ENCODE peak calls at places on chromosome 12, in five cellular contexts. O is left ventricle myocardium inferior, M is AG04450, B is PC-3, R is omental fat pad. D is an unnamed sample.

GRCh38 chr12:67827820-67828383 is 161.3 kb upstream of the IFNG-AS1 start:
- DNase-seq in O (no peak), B (peak), R (no peak), M (peak), D (no peak)

GRCh38 chr12:32569256-32569655 is 109.8 kb upstream of the DNM1L start:
- DNase-seq in B (no peak), O (no peak), R (no peak), M (no peak), D (no peak)

GRCh38 chr12:49637401-49637800 is 14.0 kb downstream of the PRPF40B start:
- DNase-seq in O (no peak), R (no peak), B (no peak), M (no peak), D (no peak)

GRCh38 chr12:66409195-66409871 is 107.0 kb downstream of the HELB start:
- DNase-seq in O (no peak), R (no peak), B (peak), M (peak), D (no peak)

GRCh38 chr12:15334225-15334624 is 11.9 kb downstream of the PTPRO start:
- DNase-seq in R (no peak), O (no peak), M (no peak), B (no peak), D (no peak)

GRCh38 chr12:66269757-66270383 is 32.4 kb upstream of the HELB start:
- DNase-seq in B (peak), M (peak), R (no peak), O (no peak), D (no peak)

GRCh38 chr12:111368291-111368683 is 608 bp downstream of the PHETA1 start:
- DNase-seq in M (no peak), O (peak), B (no peak), R (no peak), D (no peak)

GRCh38 chr12:57343703-57344378 is 87.0 kb downstream of the R3HDM2 start:
- DNase-seq in B (no peak), R (no peak), M (no peak), O (no peak), D (no peak)

GRCh38 chr12:98763656-98764055 is 118.6 kb downstream of the APAF1 start:
- DNase-seq in M (no peak), O (no peak), B (no peak), R (no peak), D (no peak)

GRCh38 chr12:50326636-50327284 is 43.4 kb upstream of the LIMA1 start:
- DNase-seq in R (no peak), O (no peak), M (peak), B (peak), D (no peak)

GRCh38 chr12:15050664-15051063 is 77.8 kb downstream of the PDE6H start:
- DNase-seq in B (no peak), R (no peak), O (no peak), M (no peak), D (no peak)

GRCh38 chr12:109539508-109539907 is 33.8 kb downstream of the MMAB start:
- DNase-seq in O (no peak), R (no peak), B (peak), M (no peak), D (no peak)

GRCh38 chr12:5927732-5928516 is 17.1 kb downstream of the ANO2 start:
- DNase-seq in B (no peak), M (no peak), R (no peak), O (no peak), D (no peak)

GRCh38 chr12:104232609-104233280 is 17.2 kb downstream of the TXNRD1 start:
- DNase-seq in O (no peak), R (no peak), M (no peak), B (no peak), D (no peak)

GRCh38 chr12:38905480-38906351 is at the start of gene CPNE8:
- DNase-seq in O (peak), R (peak), M (no peak), B (peak), D (peak)

GRCh38 chr12:25130741-25131188 is 64.2 kb downstream of the DNAI7 start:
- DNase-seq in R (no peak), M (peak), O (no peak), B (peak), D (no peak)

GRCh38 chr12:72974954-72975555 is 702.9 kb downstream of the TRHDE start:
- DNase-seq in B (no peak), O (no peak), R (no peak), M (no peak), D (no peak)

GRCh38 chr12:12896261-12896660 is 4.9 kb downstream of the GPRC5A start:
- DNase-seq in O (no peak), M (no peak), B (peak), R (no peak), D (no peak)

GRCh38 chr12:130468186-130468585 is 130.5 kb downstream of the PIWIL1 start:
- DNase-seq in R (no peak), B (no peak), O (no peak), M (no peak), D (no peak)

GRCh38 chr12:65152586-65152985 is 16.8 kb upstream of the LEMD3 start:
- DNase-seq in O (no peak), R (no peak), B (no peak), M (no peak), D (no peak)

GRCh38 chr12:2286461-2287131 is 233.8 kb downstream of the CACNA1C start:
- DNase-seq in M (no peak), O (no peak), R (no peak), B (no peak), D (no peak)

GRCh38 chr12:51419473-51420228 is 5.0 kb upstream of the SLC4A8 start:
- DNase-seq in R (no peak), B (peak), O (no peak), M (no peak), D (no peak)

GRCh38 chr12:47360771-47361388 is 281.1 kb upstream of the AMIGO2 start:
- DNase-seq in O (no peak), B (no peak), R (no peak), M (no peak), D (no peak)

GRCh38 chr12:65362231-65362630 is 83.7 kb downstream of the MSRB3 start:
- DNase-seq in B (no peak), R (no peak), M (no peak), O (no peak), D (no peak)

GRCh38 chr12:68175566-68176033 is 16.1 kb upstream of the IFNG start:
- DNase-seq in M (no peak), R (no peak), O (no peak), B (no peak), D (no peak)

GRCh38 chr12:123643911-123644310 is 10.3 kb downstream of the GTF2H3 start:
- DNase-seq in B (no peak), M (no peak), O (no peak), R (no peak), D (no peak)

GRCh38 chr12:96399081-96399918 is 939 bp downstream of the CDK17 start:
- DNase-seq in R (peak), M (no peak), O (peak), B (peak), D (peak)

GRCh38 chr12:120115692-120116442 is 686 bp downstream of the RAB35 start:
- DNase-seq in B (peak), R (no peak), M (no peak), O (peak), D (no peak)

GRCh38 chr12:42981379-42981778 is 391.8 kb upstream of the PRICKLE1 start:
- DNase-seq in B (peak), O (no peak), R (no peak), M (no peak), D (no peak)

GRCh38 chr12:3266638-3267037 is 189.5 kb downstream of the TSPAN9 start:
- DNase-seq in M (no peak), O (no peak), R (no peak), B (no peak), D (no peak)

GRCh38 chr12:30725739-30726138 is 29.0 kb downstream of the CAPRIN2 start:
- DNase-seq in B (peak), R (no peak), O (no peak), M (peak), D (no peak)

GRCh38 chr12:88237954-88238353 is 95.8 kb downstream of the TMTC3 start:
- DNase-seq in O (no peak), B (peak), R (no peak), M (no peak), D (no peak)

GRCh38 chr12:45336762-45337596 is 121.1 kb downstream of the ANO6 start:
- DNase-seq in M (peak), O (no peak), R (no peak), B (peak), D (no peak)

GRCh38 chr12:125128380-125128779 is 63.1 kb downstream of the AACS start:
- DNase-seq in B (no peak), M (no peak), O (no peak), R (no peak), D (no peak)

GRCh38 chr12:101040936-101041335 is 169.1 kb downstream of the SLC5A8 start:
- DNase-seq in B (peak), M (no peak), O (no peak), R (no peak), D (no peak)

GRCh38 chr12:126483145-126484068 is 1418.2 kb downstream of the AACS start:
- DNase-seq in R (no peak), O (no peak), B (peak), M (no peak), D (no peak)

DNA sequence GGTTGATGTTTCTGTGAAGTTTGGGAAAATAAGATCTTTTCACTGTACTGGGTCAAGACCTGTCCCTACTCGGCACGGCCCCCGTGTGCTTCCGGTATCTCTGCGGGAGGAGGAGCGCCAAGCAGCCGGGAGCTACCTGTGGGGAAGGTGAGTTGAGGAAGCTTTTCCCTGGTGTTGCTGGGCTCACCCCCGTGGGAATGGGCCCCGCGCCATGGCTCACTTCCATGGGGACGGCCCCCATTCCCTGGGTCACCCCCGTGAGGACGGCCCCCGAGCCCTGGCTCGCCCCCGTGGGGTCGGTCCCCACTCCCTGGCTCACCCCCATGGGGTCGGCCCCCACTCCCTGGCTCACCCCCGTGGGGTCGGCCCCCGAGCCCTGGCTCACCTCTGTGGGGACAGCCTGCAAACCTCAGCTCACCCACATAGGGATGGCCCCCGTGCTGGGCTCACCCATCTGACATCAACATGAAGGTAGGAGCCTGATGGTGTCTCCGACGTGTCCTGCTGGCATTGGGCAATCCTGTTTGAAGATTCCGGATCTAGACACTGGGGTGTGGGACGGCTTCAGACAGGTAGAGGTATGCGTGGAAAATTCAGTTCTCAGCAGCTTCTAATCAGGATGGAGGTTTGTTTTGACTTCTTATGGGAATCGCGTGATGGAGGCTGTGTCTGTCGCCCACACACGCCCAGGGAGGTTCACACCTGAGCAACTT is 9.1 kb downstream of the LRCOL1 start:
- DNase-seq in B (no peak), M (no peak), O (no peak), R (no peak), D (no peak)
- TF ChIP-seq CTCF in B (no peak), M (no peak), O (no peak), R (no peak), D (no peak)

DNA sequence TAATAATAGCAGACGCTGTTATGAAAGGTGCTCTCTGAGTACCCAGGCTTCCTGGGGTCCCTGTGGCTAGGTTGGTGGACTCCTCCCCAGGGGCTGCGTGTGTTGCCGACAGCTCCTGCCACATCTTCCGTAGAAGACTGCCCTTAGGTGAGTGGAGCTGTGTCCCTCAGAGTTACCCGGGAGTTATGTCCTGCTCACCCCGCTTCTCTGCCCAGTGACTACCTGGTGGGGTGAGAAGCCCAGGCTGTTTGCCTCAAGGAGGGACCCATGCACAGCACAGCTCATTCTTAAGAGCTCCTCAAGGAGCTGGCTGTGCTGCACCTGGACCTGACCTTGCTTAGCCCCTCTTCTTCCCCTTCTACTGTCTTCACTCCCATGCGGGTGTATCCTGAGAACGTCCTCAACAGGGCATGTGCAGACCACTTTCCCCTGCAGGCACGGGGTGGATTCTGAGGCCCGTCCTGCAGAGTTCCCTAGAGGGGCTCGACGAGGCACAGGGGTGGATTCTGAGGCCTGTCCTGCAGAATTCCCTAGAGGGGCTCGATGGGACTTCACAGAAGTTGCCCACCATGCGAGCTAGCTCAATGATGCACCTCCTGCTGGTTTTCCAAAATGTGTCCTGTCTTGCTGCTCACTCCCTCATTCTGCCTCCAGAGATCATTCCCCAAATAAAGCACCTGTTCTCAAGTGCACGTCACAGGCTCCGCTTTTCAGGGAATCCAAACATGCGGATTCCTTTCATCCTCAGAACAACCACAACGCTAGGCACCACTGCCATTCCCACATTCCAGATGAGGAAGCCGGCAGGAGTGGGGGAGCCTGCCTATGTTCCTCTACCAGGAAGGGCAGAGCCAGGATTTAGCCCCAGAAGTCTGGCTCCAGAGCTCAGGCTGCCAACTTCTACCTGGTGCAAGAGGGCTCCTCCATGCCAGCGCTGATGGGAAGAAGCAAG is 231.9 kb downstream of the GLT1D1 start:
- DNase-seq in O (no peak), M (no peak), R (no peak), B (no peak), D (peak)
- TF ChIP-seq CTCF in O (no peak), M (no peak), R (no peak), B (no peak), D (no peak)

GRCh38 chr12:116504438-116504837 is 54.7 kb upstream of the MAP1LC3B2 start:
- DNase-seq in B (no peak), O (no peak), R (no peak), M (no peak), D (no peak)
- TF ChIP-seq CTCF in B (no peak), O (no peak), R (no peak), M (no peak), D (no peak)

GRCh38 chr12:7042847-7043246 is 17.7 kb upstream of the C1S start:
- DNase-seq in B (peak), R (no peak), O (no peak), M (no peak), D (no peak)
- TF ChIP-seq CTCF in B (peak), R (no peak), O (peak), M (peak), D (peak)

GRCh38 chr12:105280966-105281693 is 45.2 kb upstream of the APPL2 start:
- DNase-seq in O (no peak), B (peak), R (no peak), M (no peak), D (no peak)

GRCh38 chr12:105275997-105276760 is 40.2 kb upstream of the APPL2 start:
- DNase-seq in M (no peak), B (peak), R (no peak), O (no peak), D (no peak)

GRCh38 chr12:105279460-105280056 is 43.6 kb upstream of the APPL2 start:
- DNase-seq in O (no peak), B (no peak), R (no peak), M (no peak), D (no peak)

GRCh38 chr12:105281694-105282049 is 45.7 kb upstream of the APPL2 start:
- DNase-seq in O (no peak), R (no peak), B (peak), M (no peak), D (no peak)

GRCh38 chr12:105278043-105278697 is 42.2 kb upstream of the APPL2 start:
- DNase-seq in B (peak), R (no peak), O (no peak), M (no peak), D (no peak)
- TF ChIP-seq CTCF in B (peak), R (no peak), O (no peak), M (peak), D (peak)

DNA sequence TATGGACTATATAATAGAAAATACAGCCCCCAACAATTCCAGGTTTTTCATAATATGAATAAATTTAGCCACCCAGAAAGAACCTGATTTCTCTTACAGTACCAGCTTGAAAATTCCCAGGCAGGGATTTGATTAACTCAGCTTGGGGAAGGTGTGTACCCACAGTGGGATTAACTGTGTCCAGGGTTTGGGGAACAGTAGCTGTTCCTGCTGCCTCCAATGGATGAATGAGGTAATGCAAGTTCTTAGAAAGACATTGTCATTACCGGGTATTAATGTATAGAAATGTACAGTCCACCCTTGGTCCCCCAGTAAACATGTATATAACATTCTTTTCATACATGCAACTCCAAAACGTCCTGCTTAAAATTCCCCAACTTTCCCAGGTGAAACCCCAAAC is 115.6 kb downstream of the LRIG3 start:
- DNase-seq in O (no peak), B (peak), R (no peak), M (no peak), D (no peak)
- TF ChIP-seq CTCF in O (peak), B (peak), R (no peak), M (peak), D (peak)

DNA sequence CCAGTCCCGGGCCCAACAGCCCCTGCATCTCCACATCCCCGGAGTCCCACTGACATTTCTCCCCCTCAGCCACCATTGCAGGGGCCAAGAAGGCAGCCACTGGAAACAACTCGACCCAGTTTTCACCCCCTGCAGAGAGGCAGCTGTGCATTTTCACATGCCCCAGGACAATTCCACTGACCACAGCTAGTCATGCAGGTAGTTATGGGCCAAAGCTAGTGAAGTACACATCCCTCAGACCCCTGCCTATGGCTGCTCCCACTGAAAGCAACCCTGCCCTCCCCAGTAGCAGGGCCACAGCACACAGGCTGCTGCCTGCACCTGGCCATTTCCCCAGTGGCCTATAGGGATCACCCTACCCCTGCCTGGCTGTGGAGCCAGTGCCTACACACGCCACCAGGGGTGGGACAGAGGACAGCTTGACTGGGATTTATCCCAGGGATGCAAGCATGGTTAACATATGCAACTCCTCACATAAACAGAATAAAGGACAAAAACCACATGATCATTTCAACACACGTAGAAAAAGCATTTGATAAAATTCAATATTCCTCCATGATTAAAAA is 154.0 kb downstream of the NDUFA12 start:
- DNase-seq in B (no peak), R (no peak), M (no peak), O (no peak), D (no peak)
- TF ChIP-seq CTCF in B (no peak), R (no peak), M (no peak), O (no peak), D (no peak)

GRCh38 chr12:118714500-118714899 is 266.8 kb upstream of the SRRM4 start:
- DNase-seq in O (no peak), R (no peak), B (no peak), M (no peak), D (no peak)

GRCh38 chr12:118711185-118711584 is 270.2 kb upstream of the SRRM4 start:
- DNase-seq in O (no peak), R (no peak), B (no peak), M (no peak), D (no peak)

GRCh38 chr12:118715647-118716046 is 265.7 kb upstream of the SRRM4 start:
- DNase-seq in R (no peak), M (no peak), B (no peak), O (no peak), D (no peak)

DNA sequence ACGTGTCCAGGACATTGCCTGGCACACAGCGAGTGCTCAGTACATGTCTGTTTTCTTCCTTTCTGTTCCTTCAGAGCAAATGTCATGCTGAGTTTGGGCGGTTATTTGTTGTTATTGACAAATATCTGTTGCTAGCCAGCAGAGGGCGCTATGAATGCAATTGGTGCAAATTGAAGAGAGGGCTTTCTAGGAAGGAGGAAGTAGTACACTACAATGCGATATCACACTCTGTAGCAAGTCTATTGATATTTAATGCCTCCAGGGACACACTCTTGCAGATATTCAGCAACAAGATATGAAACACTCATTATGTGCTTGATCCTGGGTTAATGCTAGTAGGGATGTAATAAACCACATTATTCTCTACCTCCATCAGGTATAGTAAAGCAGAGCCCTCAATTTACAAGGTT is 267.3 kb upstream of the SRRM4 start:
- DNase-seq in O (no peak), R (no peak), B (peak), M (no peak), D (no peak)
- TF ChIP-seq CTCF in O (peak), R (no peak), B (peak), M (peak), D (no peak)

D was measured in osteocyte.